ENCODE peak calls at places on chromosomes 16 and 17, in seven cellular contexts. O, S, M, I, R, F and U are unnamed samples.

GRCh38 chr17:49486012-49486641 is 9.0 kb upstream of the NGFR start:
- DNase-seq in S (no peak), I (peak), F (no peak), O (no peak), M (no peak), R (no peak), U (no peak)

GRCh38 chr16:58443783-58444182 is 51.5 kb downstream of the GINS3 start:
- DNase-seq in R (no peak), O (no peak), M (no peak), S (no peak), F (no peak), I (no peak), U (no peak)

GRCh38 chr16:73066321-73066926 is 18.5 kb upstream of the ZFHX3 start:
- DNase-seq in O (no peak), I (no peak), F (no peak), S (no peak), R (no peak), M (no peak), U (peak)

GRCh38 chr16:20854963-20855362 is 45.2 kb downstream of the DCUN1D3 start:
- DNase-seq in M (no peak), O (no peak), F (no peak), I (no peak), S (no peak), R (no peak), U (no peak)

GRCh38 chr16:85028638-85029412 is 1.2 kb downstream of the KIAA0513 start:
- DNase-seq in O (no peak), M (no peak), I (no peak), R (peak), F (peak), S (peak), U (no peak)

GRCh38 chr17:58913971-58914769 is 158.5 kb downstream of the PPM1E start:
- DNase-seq in I (no peak), M (peak), F (no peak), S (no peak), R (no peak), O (no peak), U (no peak)

GRCh38 chr16:63695347-63695746 is 1426.5 kb downstream of the CDH11 start:
- DNase-seq in S (no peak), I (no peak), M (no peak), R (no peak), F (no peak), O (no peak), U (no peak)

GRCh38 chr16:1691276-1691675 is 13.2 kb downstream of the JPT2 start:
- DNase-seq in F (no peak), I (no peak), S (no peak), O (no peak), R (no peak), M (peak), U (no peak)

GRCh38 chr17:61294777-61295176 is 104.9 kb upstream of the TBX2 start:
- DNase-seq in S (no peak), I (peak), F (no peak), R (no peak), O (no peak), M (peak), U (no peak)

GRCh38 chr17:58352843-58353719 is 1.1 kb upstream of the SUPT4H1 start:
- DNase-seq in R (no peak), O (no peak), F (no peak), M (peak), S (peak), I (peak), U (peak)

GRCh38 chr17:50837286-50837979 is 2.0 kb downstream of the WFIKKN2 start:
- DNase-seq in M (no peak), S (no peak), R (peak), F (no peak), O (peak), I (no peak), U (no peak)

GRCh38 chr16:25700547-25700946 is 8.8 kb downstream of the HS3ST4 start:
- DNase-seq in F (no peak), M (no peak), S (no peak), R (no peak), O (no peak), I (no peak), U (no peak)

GRCh38 chr16:23357761-23358290 is 55.7 kb downstream of the SCNN1B start:
- DNase-seq in O (no peak), F (no peak), M (no peak), S (no peak), R (no peak), I (no peak), U (no peak)

GRCh38 chr17:45675892-45676291 is 108.2 kb upstream of the CRHR1 start:
- DNase-seq in I (no peak), O (no peak), S (no peak), F (no peak), R (no peak), M (no peak), U (no peak)

GRCh38 chr16:24847358-24847664 is 1.5 kb downstream of the SLC5A11 start:
- DNase-seq in M (no peak), S (no peak), I (no peak), O (no peak), R (no peak), F (no peak), U (no peak)

GRCh38 chr16:86961133-86961720 is 356.0 kb downstream of the C16orf95 start:
- DNase-seq in O (no peak), S (no peak), I (no peak), F (no peak), M (peak), R (no peak), U (no peak)

GRCh38 chr16:73217654-73218053 is 169.7 kb upstream of the ZFHX3 start:
- DNase-seq in R (no peak), O (no peak), M (no peak), I (no peak), S (no peak), F (no peak), U (no peak)

GRCh38 chr16:69537706-69538080 is 28.1 kb upstream of the NFAT5 start:
- DNase-seq in M (no peak), R (no peak), O (no peak), F (no peak), I (no peak), S (no peak), U (no peak)

GRCh38 chr17:14779236-14779635 is 478.4 kb downstream of the HS3ST3B1 start:
- DNase-seq in S (no peak), M (no peak), R (no peak), I (no peak), O (no peak), F (no peak), U (no peak)

GRCh38 chr16:57167951-57168350 is 17.9 kb downstream of the PSME3IP1 start:
- DNase-seq in S (no peak), R (no peak), O (no peak), F (no peak), I (peak), M (peak), U (no peak)

GRCh38 chr17:46832945-46833839 is 14.7 kb upstream of the WNT3 start:
- DNase-seq in S (no peak), I (peak), F (no peak), O (peak), M (peak), R (no peak), U (no peak)

GRCh38 chr16:69796285-69797118 is 34.4 kb downstream of the WWP2 start:
- DNase-seq in F (peak), O (no peak), I (peak), R (no peak), M (peak), S (no peak), U (no peak)

GRCh38 chr16:68446941-68447675 is 1.2 kb downstream of the SMPD3 start:
- DNase-seq in O (peak), R (peak), F (no peak), M (no peak), I (no peak), S (no peak), U (no peak)
- H3K4me3 ChIP-seq in O (no peak), R (no peak), F (no peak), M (no peak), I (no peak), S (no peak), U (no peak)

GRCh38 chr17:4500188-4500565 is 1.5 kb downstream of the SPNS2 start:
- DNase-seq in R (no peak), F (no peak), I (no peak), M (no peak), S (no peak), O (no peak), U (no peak)
- H3K4me3 ChIP-seq in R (no peak), F (peak), I (no peak), M (no peak), S (peak), O (peak), U (peak)

DNA sequence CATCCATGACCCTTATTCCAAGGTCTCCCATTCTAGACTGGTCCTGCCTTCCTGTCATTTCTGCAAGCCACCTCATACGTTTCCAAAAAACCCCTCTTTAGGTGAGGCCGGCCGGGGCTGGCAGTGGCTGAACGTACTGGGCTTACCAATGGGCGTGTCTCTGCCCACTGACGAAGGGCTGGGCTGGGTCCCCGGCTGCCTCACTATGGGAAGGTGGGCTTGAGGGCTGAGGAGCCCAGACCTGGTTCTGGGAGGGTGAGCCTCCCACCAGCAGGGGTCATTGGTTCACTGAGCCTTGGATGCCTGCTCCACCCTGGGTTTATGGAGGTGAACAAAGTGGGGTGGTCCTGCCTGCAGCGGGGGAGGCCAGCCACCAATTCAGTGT is 19.9 kb downstream of the KDM8 start:
- DNase-seq in F (no peak), R (no peak), S (no peak), M (no peak), I (no peak), O (no peak), U (no peak)
- H3K4me3 ChIP-seq in F (no peak), R (no peak), S (no peak), M (no peak), I (no peak), O (no peak), U (no peak)

GRCh38 chr17:4788159-4788806 is 481 bp upstream of the GLTPD2 start:
- DNase-seq in S (no peak), O (no peak), F (no peak), I (no peak), M (no peak), R (no peak), U (no peak)
- H3K4me3 ChIP-seq in S (peak), O (peak), F (no peak), I (no peak), M (no peak), R (no peak), U (no peak)

DNA sequence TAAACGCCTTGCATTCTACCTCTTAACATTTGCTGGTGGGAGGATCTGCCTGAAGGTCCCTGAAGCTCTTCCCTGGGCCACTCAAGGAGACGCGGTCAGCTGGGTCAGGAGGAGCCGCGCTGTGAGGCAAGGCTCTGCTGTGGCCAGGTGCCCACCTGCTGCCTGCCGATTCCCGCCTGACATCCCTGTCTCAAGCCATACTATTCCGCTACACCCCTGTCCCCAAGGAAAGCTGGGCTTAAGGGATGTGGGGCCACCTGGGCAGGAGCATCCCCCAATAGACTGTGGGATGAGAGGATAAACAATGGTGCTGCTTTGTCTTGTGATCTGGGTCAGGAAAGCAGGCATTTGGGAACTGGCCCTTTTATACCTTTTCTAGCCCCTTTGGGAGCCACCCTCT is 5.1 kb downstream of the TPPP3 start:
- DNase-seq in R (peak), M (no peak), O (no peak), S (no peak), I (no peak), F (no peak), U (no peak)
- H3K4me3 ChIP-seq in R (no peak), M (no peak), O (no peak), S (no peak), I (no peak), F (no peak), U (no peak)

GRCh38 chr16:50395763-50396710 is 27.2 kb upstream of the BRD7 start:
- DNase-seq in F (no peak), I (no peak), S (no peak), M (no peak), R (peak), O (no peak), U (no peak)

GRCh38 chr16:50399411-50399810 is 30.6 kb upstream of the BRD7 start:
- DNase-seq in O (no peak), I (no peak), F (no peak), S (no peak), R (peak), M (no peak), U (no peak)

GRCh38 chr16:50398336-50398735 is 29.5 kb upstream of the BRD7 start:
- DNase-seq in I (no peak), O (no peak), M (no peak), R (peak), S (no peak), F (no peak), U (no peak)

GRCh38 chr16:50394215-50394802 is 25.5 kb upstream of the BRD7 start:
- DNase-seq in R (peak), M (no peak), S (no peak), O (no peak), F (no peak), I (no peak), U (no peak)

GRCh38 chr16:50396770-50397525 is 28.2 kb upstream of the BRD7 start:
- DNase-seq in M (peak), F (no peak), I (peak), R (peak), S (no peak), O (no peak), U (no peak)
- H3K4me3 ChIP-seq in M (no peak), F (no peak), I (no peak), R (no peak), S (no peak), O (no peak), U (no peak)

DNA sequence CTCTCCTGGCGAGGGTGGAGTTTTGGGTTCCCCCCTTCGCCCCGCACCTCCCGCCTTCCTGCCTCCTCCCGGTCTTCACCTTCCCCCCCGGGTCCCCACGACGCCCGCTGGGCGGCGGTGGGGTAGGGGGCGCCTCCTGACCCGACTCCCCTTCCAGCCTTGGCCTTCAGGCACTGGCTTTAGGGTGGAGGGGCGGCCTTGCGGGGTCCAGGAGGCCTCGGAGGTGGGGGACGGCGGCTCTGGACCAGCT is 2.4 kb downstream of the SLC16A3 start:
- DNase-seq in O (no peak), I (no peak), R (no peak), S (no peak), M (no peak), F (no peak), U (no peak)
- H3K4me3 ChIP-seq in O (peak), I (peak), R (peak), S (peak), M (peak), F (peak), U (peak)

GRCh38 chr16:15963307-15963910 is 14.0 kb downstream of the ABCC1 start:
- DNase-seq in O (no peak), R (no peak), M (no peak), I (peak), F (no peak), S (no peak), U (no peak)

GRCh38 chr16:15960124-15960971 is 10.9 kb downstream of the ABCC1 start:
- DNase-seq in I (peak), M (no peak), O (no peak), R (no peak), S (no peak), F (no peak), U (no peak)

GRCh38 chr16:15958703-15959348 is 9.4 kb downstream of the ABCC1 start:
- DNase-seq in F (no peak), O (no peak), S (no peak), I (peak), M (no peak), R (no peak), U (no peak)

GRCh38 chr16:15961557-15962205 is 12.3 kb downstream of the ABCC1 start:
- DNase-seq in F (no peak), R (no peak), M (no peak), S (no peak), O (no peak), I (no peak), U (no peak)

DNA sequence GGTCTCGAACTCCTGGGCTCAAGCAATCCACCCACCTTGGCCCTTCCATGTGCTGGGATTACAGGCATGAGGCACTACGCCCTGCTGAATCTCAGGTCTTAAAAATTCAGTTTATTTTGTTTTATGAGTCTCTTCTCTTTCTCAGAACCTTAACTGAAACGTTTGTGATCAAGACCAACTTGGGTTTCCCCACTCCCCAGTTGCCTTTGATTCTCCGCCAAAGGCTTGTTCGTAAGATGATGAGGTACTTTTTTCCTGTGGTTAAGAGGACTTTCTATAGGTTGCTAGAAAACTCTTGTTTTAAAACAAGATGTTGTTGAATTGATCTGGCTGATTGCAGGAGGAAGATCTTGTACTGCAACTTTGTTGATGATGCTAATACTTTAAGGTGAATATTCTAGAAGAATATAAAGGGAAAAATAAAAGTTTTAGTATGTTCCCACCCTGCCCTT is 11.7 kb downstream of the ABCC1 start:
- DNase-seq in I (no peak), S (no peak), R (no peak), O (no peak), M (peak), F (no peak), U (no peak)
- H3K4me3 ChIP-seq in I (no peak), S (no peak), R (no peak), O (no peak), M (no peak), F (no peak), U (no peak)